ENCODE peak calls at places on chromosomes 5 and 9, in four cellular contexts. L, K, X and B are unnamed samples.

GRCh38 chr5:168128556-168128955 is 162.9 kb upstream of the WWC1 start:
- DNase-seq in L (no peak), K (peak), X (no peak), B (no peak)

GRCh38 chr5:176155882-176156497 is 82.2 kb upstream of the SIMC1 start:
- DNase-seq in L (no peak), K (no peak), X (peak), B (no peak)

GRCh38 chr5:180860273-180860886 is 696 bp downstream of the ZFP62 start:
- DNase-seq in L (peak), K (peak), X (peak), B (peak)

GRCh38 chr9:36141288-36141687 is 4.8 kb downstream of the GLIPR2 start:
- DNase-seq in L (peak), K (no peak), X (peak), B (peak)

GRCh38 chr5:145166173-145166572 is 669.0 kb downstream of the PRELID2 start:
- DNase-seq in L (no peak), K (no peak), X (no peak), B (no peak)

GRCh38 chr9:83154821-83155220 is 91.9 kb upstream of the RASEF start:
- DNase-seq in L (no peak), K (no peak), X (no peak), B (no peak)

GRCh38 chr5:177495243-177496060 is 2.0 kb downstream of the PDLIM7 start:
- DNase-seq in L (peak), K (no peak), X (peak), B (peak)

GRCh38 chr5:141430332-141431113 is at the start of gene PCDHGA12:
- DNase-seq in L (peak), K (no peak), X (peak), B (peak)

GRCh38 chr5:158560170-158560569 is 539.5 kb downstream of the EBF1 start:
- DNase-seq in L (no peak), K (no peak), X (no peak), B (peak)

GRCh38 chr5:170327168-170327567 is 29.6 kb upstream of the LCP2 start:
- DNase-seq in L (no peak), K (no peak), X (no peak), B (no peak)

GRCh38 chr5:118987988-118988945 is at the start of gene DTWD2:
- DNase-seq in L (peak), K (peak), X (peak), B (peak)

GRCh38 chr9:6199596-6199995 is 16.0 kb upstream of the IL33 start:
- DNase-seq in L (no peak), K (no peak), X (no peak), B (no peak)

GRCh38 chr9:99307846-99308245 is 85.8 kb downstream of the SEC61B start:
- DNase-seq in L (no peak), K (no peak), X (no peak), B (no peak)